ENCODE peak calls at places on chromosome 11, in five cellular contexts. S, F, E, V and Z are unnamed samples.

GRCh38 chr11:67301951-67302516 is 1.3 kb upstream of the SSH3 start:
- DNase-seq in E (peak), F (no peak), V (peak), S (no peak), Z (peak)

GRCh38 chr11:77440678-77441077 is 33.2 kb downstream of the PAK1 start:
- DNase-seq in E (no peak), V (no peak), F (no peak), S (no peak), Z (no peak)

GRCh38 chr11:69166186-69167115 is 10.7 kb downstream of the SMIM38 start:
- DNase-seq in S (no peak), E (peak), F (no peak), V (no peak), Z (peak)

GRCh38 chr11:48172818-48173609 is 43.6 kb upstream of the OR4B1 start:
- DNase-seq in F (peak), S (peak), E (peak), V (no peak), Z (peak)

GRCh38 chr11:121595717-121596156 is 143.0 kb upstream of the SORL1-AS1 start:
- DNase-seq in V (no peak), S (no peak), E (peak), F (no peak), Z (peak)

GRCh38 chr11:125514336-125515101 is 18.5 kb upstream of the FEZ1 start:
- DNase-seq in S (no peak), V (no peak), F (no peak), E (peak), Z (peak)

GRCh38 chr11:45161252-45162063 is 15.0 kb downstream of the PRDM11 start:
- DNase-seq in S (no peak), E (peak), F (no peak), V (no peak), Z (no peak)

GRCh38 chr11:115736146-115736545 is 231.9 kb upstream of the CADM1 start:
- DNase-seq in V (peak), S (no peak), E (no peak), F (no peak), Z (no peak)

GRCh38 chr11:61791737-61792309 is 576 bp downstream of the TMEM258 start:
- DNase-seq in E (peak), V (no peak), S (peak), F (no peak), Z (peak)

GRCh38 chr11:44944853-44945235 is 5.8 kb downstream of the TP53I11 start:
- DNase-seq in S (no peak), E (no peak), F (no peak), V (no peak), Z (no peak)

GRCh38 chr11:70176940-70177689 is 26.0 kb upstream of the FADD start:
- DNase-seq in V (no peak), E (no peak), S (no peak), F (no peak), Z (peak)

GRCh38 chr11:72700026-72700610 is 25.9 kb upstream of the PDE2A start:
- DNase-seq in E (peak), F (no peak), S (no peak), V (no peak), Z (peak)

GRCh38 chr11:58057481-58057880 is 26.7 kb downstream of the OR6Q1 start:
- DNase-seq in F (no peak), V (no peak), E (peak), S (no peak), Z (no peak)

GRCh38 chr11:82960779-82961143 is 59.2 kb downstream of the DDIAS start:
- DNase-seq in V (no peak), F (no peak), S (no peak), E (no peak), Z (no peak)

GRCh38 chr11:13110929-13111812 is 102.1 kb downstream of the RASSF10 start:
- DNase-seq in V (no peak), S (no peak), E (no peak), F (no peak), Z (peak)

GRCh38 chr11:36033936-36034335 is 90.1 kb downstream of the LDLRAD3 start:
- DNase-seq in S (no peak), V (no peak), F (no peak), E (no peak), Z (no peak)

GRCh38 chr11:66744485-66745355 is 15.7 kb upstream of the SPTBN2 start:
- DNase-seq in V (peak), S (peak), E (peak), F (peak), Z (peak)

GRCh38 chr11:84905411-84905810 is 721.7 kb downstream of the DLG2 start:
- DNase-seq in E (peak), S (no peak), V (no peak), F (no peak), Z (peak)

DNA sequence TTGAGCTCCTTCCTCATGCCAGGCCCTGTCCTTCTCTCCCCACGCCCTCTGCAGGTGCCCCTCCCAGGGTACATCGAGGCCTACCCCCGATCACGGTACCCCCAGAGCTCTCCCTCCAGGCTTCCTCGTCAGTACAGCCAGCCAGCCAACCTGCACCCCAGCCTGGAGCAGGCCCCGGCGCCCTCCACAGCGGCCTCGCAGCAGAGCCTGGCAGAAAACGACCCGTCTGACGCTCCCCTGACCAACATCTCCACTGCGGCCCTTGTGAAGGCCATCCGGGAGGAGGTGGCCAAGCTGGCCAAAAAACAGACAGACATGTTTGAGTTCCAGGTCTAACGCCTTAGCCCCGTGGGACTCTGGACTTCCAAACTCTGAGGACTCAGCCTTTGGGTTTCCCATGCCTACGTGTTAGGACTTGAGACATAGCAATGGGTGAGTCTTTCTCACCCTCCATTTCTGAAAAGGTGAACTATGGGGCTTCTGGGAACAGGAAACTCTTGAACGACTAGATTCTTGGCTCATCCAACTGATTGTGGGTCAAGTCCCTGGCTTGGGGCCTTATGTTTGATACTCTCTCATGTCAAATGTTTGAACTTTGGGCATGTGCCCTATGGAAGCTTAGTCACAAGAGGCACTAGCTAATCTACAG is 32.7 kb downstream of the C11orf91 start:
- DNase-seq in V (peak), E (no peak), F (no peak), S (no peak), Z (no peak)
- TF ChIP-seq CTCF in V (no peak), E (no peak), F (no peak), S (no peak), Z (no peak)

GRCh38 chr11:3223932-3224729 is 5.5 kb upstream of the MRGPRG start:
- DNase-seq in F (no peak), S (no peak), V (peak), E (no peak), Z (no peak)
- TF ChIP-seq CTCF in F (no peak), S (no peak), V (no peak), E (no peak), Z (no peak)

DNA sequence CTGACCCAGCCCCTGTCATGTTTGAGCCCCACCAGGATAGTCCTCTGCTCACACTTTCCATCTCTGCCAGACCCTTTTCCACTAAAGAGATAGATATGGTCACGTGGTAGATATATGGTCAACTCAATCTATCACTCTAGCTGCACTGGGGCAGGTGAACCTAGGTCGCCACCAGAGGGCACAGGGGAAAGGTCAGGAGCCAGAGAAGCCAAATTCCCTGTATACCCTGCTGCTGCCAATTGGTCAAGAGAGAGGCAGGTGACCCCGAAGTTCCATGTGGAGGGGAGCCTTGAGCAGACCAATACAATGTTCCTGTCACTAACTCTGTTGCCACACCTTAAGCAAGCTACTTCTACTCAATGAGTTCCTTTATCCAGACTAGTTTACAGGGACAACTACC is 101.1 kb upstream of the GALNT18 start:
- DNase-seq in E (no peak), F (no peak), V (no peak), S (no peak), Z (no peak)
- TF ChIP-seq CTCF in E (no peak), F (no peak), V (no peak), S (no peak), Z (no peak)

GRCh38 chr11:33437529-33437928 is 180.3 kb downstream of the HIPK3 start:
- DNase-seq in F (no peak), E (no peak), V (no peak), S (no peak), Z (no peak)
- TF ChIP-seq CTCF in F (no peak), E (no peak), V (no peak), S (no peak), Z (no peak)

GRCh38 chr11:18010271-18010670 is 2.6 kb downstream of the SERGEF start:
- DNase-seq in F (no peak), E (no peak), V (no peak), S (no peak), Z (no peak)
- TF ChIP-seq CTCF in F (no peak), E (no peak), V (no peak), S (no peak), Z (no peak)

DNA sequence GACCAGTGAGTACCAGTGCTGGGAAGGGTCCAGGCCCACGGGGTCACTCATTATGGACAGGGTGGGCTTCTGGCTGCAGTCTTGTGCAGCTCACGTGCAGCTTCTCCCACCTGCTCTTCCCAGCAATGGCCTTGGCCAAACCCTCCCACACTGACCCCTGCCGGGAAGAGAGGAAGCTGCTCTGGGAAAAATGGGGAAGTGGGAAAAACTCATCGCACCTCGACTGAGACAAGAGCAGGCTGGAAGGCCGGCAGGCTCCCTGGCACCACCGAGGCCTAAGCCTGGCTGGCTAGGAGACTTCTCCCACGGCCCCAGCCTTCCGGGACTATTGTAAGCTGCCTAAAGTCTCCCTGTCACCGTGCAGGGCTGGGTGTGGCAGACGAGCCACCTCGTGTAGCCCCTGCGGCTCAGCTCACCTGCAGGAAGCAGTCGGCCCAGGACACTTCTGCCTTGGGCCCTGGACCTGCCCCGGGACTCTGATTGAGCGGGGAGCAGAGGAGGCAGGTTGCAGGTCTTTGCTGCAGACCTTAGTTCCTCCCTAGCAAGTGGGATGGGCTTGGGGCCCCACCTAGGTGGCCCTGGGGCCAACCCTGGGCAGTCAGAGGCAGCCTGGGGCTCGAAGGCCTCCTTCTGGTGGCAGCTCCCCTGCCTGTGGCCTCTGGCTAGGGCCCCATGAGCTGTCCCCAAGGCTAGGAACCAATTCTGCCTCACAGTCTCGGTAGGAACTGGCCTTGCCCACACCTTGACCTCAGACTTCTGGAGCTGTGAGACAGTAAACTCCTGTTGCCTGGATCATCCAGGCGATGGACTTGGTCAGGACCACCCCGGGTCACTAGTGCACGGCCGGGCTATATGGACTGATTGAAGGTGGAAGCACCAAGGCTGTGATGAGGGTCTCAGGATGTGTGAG is 23.1 kb downstream of the MRGPRG start:
- DNase-seq in V (peak), F (no peak), S (no peak), E (peak), Z (peak)
- TF ChIP-seq CTCF in V (no peak), F (peak), S (peak), E (peak), Z (peak)